ENCODE peak calls at places on chromosomes 16 and 17, in four cellular contexts. C is WTC11, Z is HepG2, H is K562. Q is an unnamed sample.

GRCh38 chr16:56600398-56600999 is 7.9 kb upstream of the MT2A start:
- DNase-seq in C (peak; percentile 31), Z (peak; percentile 59), H (peak; percentile 56), Q (no peak)

GRCh38 chr17:7881655-7882054 is 6.9 kb upstream of the CHD3 start:
- DNase-seq in C (no peak), Z (no peak), H (no peak), Q (no peak)

GRCh38 chr17:57574040-57574513 is 171.0 kb downstream of the CCDC182 start:
- DNase-seq in C (no peak), Z (no peak), H (no peak), Q (no peak)

GRCh38 chr17:41906465-41907184 is 12.1 kb downstream of the ACLY start:
- DNase-seq in C (no peak), Z (no peak), H (no peak), Q (no peak)

GRCh38 chr17:48545022-48545376 is at the start of gene HOXB2:
- DNase-seq in C (no peak), Z (no peak), H (peak; percentile 68), Q (no peak)

GRCh38 chr16:26889751-26890150 is 177.0 kb upstream of the C16orf82 start:
- DNase-seq in C (no peak), Z (no peak), H (no peak), Q (no peak)

GRCh38 chr17:78998311-78999055 is 11.1 kb downstream of the CANT1 start:
- DNase-seq in C (no peak), Z (no peak), H (no peak), Q (no peak)

GRCh38 chr17:10026786-10027046 is 121.6 kb upstream of the RCVRN start:
- DNase-seq in C (no peak), Z (no peak), H (no peak), Q (no peak)

GRCh38 chr17:28282596-28282995 is 36.4 kb upstream of the TMEM97 start:
- DNase-seq in C (no peak), Z (no peak), H (no peak), Q (no peak)

GRCh38 chr17:45970659-45971058 is 28.4 kb upstream of the STH start:
- DNase-seq in C (no peak), Z (no peak), H (no peak), Q (no peak)

GRCh38 chr16:31380201-31380600 is 12.9 kb upstream of the ITGAD start:
- DNase-seq in C (no peak), Z (no peak), H (no peak), Q (no peak)

GRCh38 chr17:64005734-64006167 is 7.6 kb downstream of the PRR29 start:
- DNase-seq in C (no peak), Z (peak; percentile 62), H (peak; percentile 59), Q (no peak)

GRCh38 chr16:49592507-49593422 is 219.2 kb downstream of the C16orf78 start:
- DNase-seq in C (peak; percentile 72), Z (peak; percentile 28), H (peak; percentile 74), Q (no peak)

GRCh38 chr16:8588703-8589292 is 1.5 kb downstream of the TMEM114 start:
- DNase-seq in C (peak; percentile 37), Z (no peak), H (no peak), Q (no peak)

GRCh38 chr16:31186930-31187807 is 7.2 kb downstream of the FUS start:
- DNase-seq in C (no peak), Z (no peak), H (peak; percentile 15), Q (no peak)

GRCh38 chr17:40022961-40023541 is 7.8 kb downstream of the CSF3 start:
- DNase-seq in C (no peak), Z (no peak), H (no peak), Q (no peak)

GRCh38 chr16:26987631-26988030 is 79.1 kb upstream of the C16orf82 start:
- DNase-seq in C (no peak), Z (no peak), H (no peak), Q (no peak)

GRCh38 chr17:75698659-75699058 is 22.6 kb upstream of the ITGB4 start:
- DNase-seq in C (no peak), Z (no peak), H (no peak), Q (no peak)

GRCh38 chr17:50792132-50792531 is 24.8 kb upstream of the ANKRD40CL start:
- DNase-seq in C (no peak), Z (no peak), H (no peak), Q (no peak)

GRCh38 chr17:68352041-68352440 is 60.7 kb downstream of the ARSG start:
- DNase-seq in C (no peak), Z (no peak), H (no peak), Q (no peak)

GRCh38 chr16:15564619-15565339 is 78.2 kb downstream of the MARF1 start:
- DNase-seq in C (no peak), Z (no peak), H (no peak), Q (no peak)

GRCh38 chr16:70598937-70599503 is 47.3 kb upstream of the IL34 start:
- DNase-seq in C (no peak), Z (no peak), H (no peak), Q (no peak)

GRCh38 chr16:66152841-66153525 is 213.5 kb upstream of the CDH5 start:
- DNase-seq in C (no peak), Z (peak; percentile 64), H (no peak), Q (no peak)

DNA sequence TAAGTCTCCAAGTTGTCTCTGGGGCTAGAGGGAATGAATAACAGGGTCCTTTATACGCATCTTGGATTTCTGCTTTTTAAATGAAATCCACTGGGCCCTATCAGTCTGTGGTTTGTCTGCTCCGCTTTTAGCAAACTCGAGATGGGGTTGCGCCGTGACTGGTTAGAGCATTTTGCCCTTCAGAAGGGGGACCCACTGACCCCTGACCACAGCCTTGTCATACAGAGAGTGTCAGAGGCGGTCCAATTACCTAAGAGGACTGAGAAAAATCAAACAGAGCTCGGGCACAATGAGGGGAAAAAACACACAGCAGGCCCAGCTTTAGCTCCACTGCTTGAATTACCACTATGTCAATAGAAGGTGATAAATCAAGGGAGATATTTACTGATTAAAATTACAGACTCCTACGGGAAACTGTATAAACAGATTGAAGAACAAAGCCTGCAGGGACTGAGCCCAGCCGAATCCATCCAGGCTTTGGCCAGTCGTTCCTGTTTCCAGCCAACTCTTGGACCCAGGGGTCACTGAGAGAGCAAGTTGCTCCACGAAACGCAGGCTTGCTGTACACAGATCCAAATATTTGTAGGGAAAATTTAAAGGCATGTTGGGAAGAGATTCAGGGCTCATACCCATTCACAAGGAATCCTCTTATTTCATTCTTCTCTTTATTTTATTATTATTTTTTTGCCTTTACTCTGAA is 131.9 kb upstream of the ZFHX3 start:
- DNase-seq in C (no peak), Z (no peak), H (no peak), Q (no peak)
- TF ChIP-seq TCF7 in C (no peak), Z (no peak), H (no peak), Q (no peak)

GRCh38 chr17:47266782-47267181 is 13.2 kb downstream of the ITGB3 start:
- DNase-seq in C (no peak), Z (no peak), H (no peak), Q (no peak)
- TF ChIP-seq TCF7 in C (no peak), Z (no peak), H (no peak), Q (no peak)

DNA sequence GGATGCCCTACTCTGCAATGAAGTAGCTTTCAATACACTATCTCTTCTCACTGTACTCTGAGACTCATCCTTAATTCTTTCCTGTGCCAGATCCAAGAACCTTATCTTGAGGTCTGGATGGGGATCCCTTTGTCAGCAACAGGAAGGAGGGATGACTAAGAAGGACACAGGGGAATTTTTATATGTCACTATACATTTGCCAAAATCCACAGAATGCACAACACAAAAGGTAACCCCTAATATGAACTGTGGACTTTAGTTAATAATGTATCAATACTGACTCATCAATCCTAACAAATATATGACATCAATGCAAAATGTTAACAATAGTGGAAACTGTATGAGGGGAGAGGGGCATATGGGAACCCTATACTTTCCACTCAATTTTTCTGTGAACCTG is 4.7 kb upstream of the RBBP6 start:
- DNase-seq in C (no peak), Z (peak; percentile 59), H (no peak), Q (no peak)
- TF ChIP-seq TCF7 in C (no peak), Z (no peak), H (no peak), Q (no peak)

GRCh38 chr17:32287804-32288511 is 22.3 kb downstream of the RHBDL3 start:
- DNase-seq in C (no peak), Z (no peak), H (no peak), Q (no peak)

GRCh38 chr17:32283745-32284207 is 18.1 kb downstream of the RHBDL3 start:
- DNase-seq in C (no peak), Z (no peak), H (peak; percentile 59), Q (no peak)

GRCh38 chr17:32286518-32286900 is 20.9 kb downstream of the RHBDL3 start:
- DNase-seq in C (no peak), Z (no peak), H (peak; percentile 73), Q (no peak)

GRCh38 chr17:32285286-32285685 is 19.7 kb downstream of the RHBDL3 start:
- DNase-seq in C (no peak), Z (no peak), H (no peak), Q (no peak)

DNA sequence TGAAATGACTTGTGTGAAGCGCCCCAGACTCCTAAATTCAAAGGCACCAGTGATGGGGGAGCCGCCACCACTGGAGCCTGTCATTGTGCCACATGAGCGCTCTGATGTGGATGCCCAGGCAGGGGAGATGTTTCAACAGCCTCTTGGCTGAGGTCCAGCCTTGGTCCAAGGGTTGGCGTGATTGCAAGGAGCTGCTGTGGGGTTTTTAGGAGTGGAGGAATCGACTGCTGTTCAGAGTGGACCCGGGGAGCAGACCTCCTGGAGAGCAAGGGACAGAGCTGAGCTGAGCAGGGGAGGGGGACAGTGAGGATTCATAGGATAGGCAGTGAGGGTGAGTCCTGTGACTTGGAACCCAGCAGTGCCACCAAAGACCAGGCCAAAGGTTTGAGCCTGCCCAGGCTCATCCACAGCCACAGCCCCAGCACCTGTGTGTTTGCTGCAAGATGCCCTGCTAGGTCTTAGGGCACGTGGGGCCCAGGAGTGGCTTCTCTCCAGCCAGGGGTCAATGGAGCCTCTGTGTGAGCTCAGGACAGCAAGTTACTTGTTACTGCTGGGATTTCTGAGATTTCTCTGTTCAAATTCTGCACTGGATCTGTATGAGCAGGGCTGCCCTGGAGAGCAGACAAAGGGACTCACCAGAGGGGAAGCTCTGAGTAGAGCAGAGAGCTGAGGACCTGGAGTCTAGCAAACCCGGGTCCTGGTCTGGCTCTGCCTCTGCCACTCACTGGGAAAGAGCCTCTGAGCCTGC is 20.3 kb downstream of the RHBDL3 start:
- DNase-seq in C (no peak), Z (no peak), H (no peak), Q (no peak)
- TF ChIP-seq TCF7 in C (no peak), Z (no peak), H (no peak), Q (no peak)

DNA sequence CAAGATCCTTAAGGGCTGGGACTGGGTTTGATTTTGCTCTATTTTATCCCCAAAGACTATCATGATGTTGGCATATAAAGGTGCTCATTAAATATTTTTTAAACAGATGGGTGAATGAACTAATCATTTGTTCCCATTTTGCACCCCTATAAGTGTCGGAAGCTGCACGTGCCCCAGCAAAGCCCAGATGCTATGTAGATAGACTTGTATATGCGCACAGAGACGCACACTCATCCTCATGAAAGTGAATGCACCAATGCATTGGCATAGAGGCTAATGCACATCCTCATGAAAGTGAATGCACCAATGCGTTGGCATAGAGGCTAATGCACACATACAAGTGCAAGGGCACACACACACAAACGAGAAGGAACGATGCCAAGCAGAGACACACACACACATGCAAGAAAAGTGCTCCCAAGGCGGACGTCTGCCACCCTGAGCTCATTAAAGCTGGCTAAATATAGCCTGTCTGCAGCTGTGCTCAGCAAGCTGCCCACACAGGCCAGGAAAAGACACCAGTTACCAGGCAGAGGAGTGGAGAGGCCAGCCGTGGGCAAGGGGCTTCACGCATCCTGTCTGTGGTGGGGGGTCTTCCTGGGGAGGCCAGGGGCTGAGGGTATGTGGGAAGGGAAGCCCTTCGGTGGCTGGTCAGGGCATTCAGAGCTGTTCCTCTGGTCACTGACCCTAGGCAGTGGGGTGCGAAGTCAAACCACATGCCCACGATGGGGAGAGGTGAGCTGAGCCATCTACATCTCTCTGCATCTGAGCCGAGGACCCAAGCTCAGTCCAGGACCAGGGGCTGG is 52.6 kb downstream of the PIMREG start:
- DNase-seq in C (no peak), Z (no peak), H (no peak), Q (no peak)
- TF ChIP-seq TCF7 in C (no peak), Z (no peak), H (no peak), Q (no peak)

GRCh38 chr16:62224810-62225209 is 188.6 kb upstream of the CDH8 start:
- DNase-seq in C (no peak), Z (no peak), H (no peak), Q (no peak)

GRCh38 chr16:62225675-62226074 is 189.4 kb upstream of the CDH8 start:
- DNase-seq in C (peak; percentile 94), Z (peak; percentile 76), H (peak; percentile 56), Q (peak; percentile 24)
- TF ChIP-seq TCF7 in C (no peak), Z (no peak), H (no peak), Q (no peak)